ENCODE peak calls at places on chromosomes 7 and 10, in six cellular contexts. S is stimulated activated effector memory CD8-positive, alpha-beta T cell treated with anti-CD3 and anti-CD28 coated beads, Interleukin-12 subunit alpha, Interleukin-12 subunit beta, amount 100 ng/mL, for 72 hours; J is cardiac fibroblast; C is NCI-H1105 treated with DMSO at 0.1 percent for 48 hours; V is GM13976; B is CD4-positive, alpha-beta T cell. O is an unnamed sample.

GRCh38 chr7:81183326-81183725 is 264.5 kb upstream of the SEMA3C start:
- DNase-seq in C (no peak), J (no peak), B (no peak), V (no peak), S (no peak), O (no peak)

GRCh38 chr10:30826679-30827078 is 197.1 kb upstream of the LYZL2 start:
- DNase-seq in V (no peak), S (no peak), B (no peak), C (no peak), J (no peak), O (no peak)

GRCh38 chr7:41940760-41941343 is 238.0 kb upstream of the INHBA start:
- DNase-seq in V (peak; percentile 73), J (peak; percentile 84), B (peak; percentile 7), C (peak; percentile 60), S (peak; percentile 36), O (no peak)

GRCh38 chr7:134367956-134368749 is 51.4 kb upstream of the SLC35B4 start:
- DNase-seq in V (no peak), B (no peak), C (no peak), S (no peak), J (no peak), O (no peak)

GRCh38 chr7:1386623-1387220 is 72.5 kb downstream of the MICALL2 start:
- DNase-seq in J (no peak), S (no peak), C (peak; percentile 60), B (no peak), V (no peak), O (no peak)

GRCh38 chr10:7874864-7875263 is 56.6 kb downstream of the TAF3 start:
- DNase-seq in V (no peak), S (no peak), J (no peak), B (no peak), C (no peak), O (no peak)

GRCh38 chr7:112556633-112557032 is 75.8 kb downstream of the LSMEM1 start:
- DNase-seq in C (no peak), S (no peak), B (no peak), J (no peak), V (peak; percentile 15), O (no peak)

GRCh38 chr7:102469351-102469971 is 4.7 kb downstream of the LRWD1 start:
- DNase-seq in C (no peak), B (no peak), S (no peak), J (no peak), V (no peak), O (no peak)

GRCh38 chr7:2190531-2190930 is 42.2 kb downstream of the MAD1L1 start:
- DNase-seq in J (no peak), C (peak; percentile 21), B (no peak), V (no peak), S (no peak), O (no peak)

GRCh38 chr10:421170-421569 is 268.3 kb downstream of the DIP2C start:
- DNase-seq in V (no peak), B (no peak), J (no peak), C (no peak), S (no peak), O (no peak)

GRCh38 chr10:113628607-113629153 is 35.2 kb downstream of the NRAP start:
- DNase-seq in V (no peak), B (no peak), J (no peak), C (no peak), S (no peak), O (no peak)

GRCh38 chr7:141221007-141221612 is 147.2 kb downstream of the TMEM178B start:
- DNase-seq in J (no peak), B (no peak), S (no peak), C (no peak), V (no peak), O (no peak)

GRCh38 chr7:22394739-22395138 is 37.8 kb upstream of the RAPGEF5 start:
- DNase-seq in J (no peak), C (no peak), V (no peak), S (no peak), B (no peak), O (no peak)

GRCh38 chr10:21514808-21515580 is 10.5 kb downstream of the SKIDA1 start:
- DNase-seq in J (no peak), B (no peak), S (no peak), C (no peak), V (no peak), O (no peak)

GRCh38 chr7:131525820-131526219 is 30.6 kb downstream of the PODXL start:
- DNase-seq in V (no peak), B (no peak), C (no peak), J (no peak), S (no peak), O (no peak)

GRCh38 chr10:86862373-86862772 is 95.0 kb downstream of the MMRN2 start:
- DNase-seq in S (no peak), C (no peak), B (no peak), V (no peak), J (no peak), O (no peak)

GRCh38 chr10:120586471-120586872 is 129.4 kb downstream of the PLPP4 start:
- DNase-seq in V (no peak), J (no peak), S (no peak), C (no peak), B (no peak), O (no peak)

GRCh38 chr10:71232089-71232998 is 20.0 kb downstream of the UNC5B start:
- DNase-seq in S (no peak), J (peak; percentile 76), C (no peak), V (no peak), B (no peak), O (no peak)

GRCh38 chr10:98087309-98087708 is 47.1 kb upstream of the R3HCC1L start:
- DNase-seq in V (no peak), J (no peak), S (no peak), B (no peak), C (no peak), O (no peak)

GRCh38 chr7:130899638-130900401 is 165.8 kb upstream of the KLF14 start:
- DNase-seq in C (no peak), S (no peak), J (no peak), B (no peak), V (no peak), O (no peak)

GRCh38 chr7:156156734-156157408 is 344.6 kb upstream of the SHH start:
- DNase-seq in B (no peak), J (no peak), S (no peak), V (no peak), C (no peak), O (no peak)

GRCh38 chr10:70838270-70838669 is 22.5 kb downstream of the SGPL1 start:
- DNase-seq in C (no peak), S (no peak), J (no peak), B (no peak), V (no peak), O (no peak)

O was measured in effector CD8-positive, alpha-beta T cell.